ENCODE peak calls at places on chromosomes 3 and 15, in five cellular contexts. One of them, this sample, is unnamed.

GRCh38 chr3:153379516-153379915 is 217.5 kb downstream of the RAP2B start:
- DNase-seq in esophagus squamous epithelium: no peak
- DNase-seq in progenitor cell of endocrine pancreas: no peak
- DNase-seq in ovary: no peak
- DNase-seq in CD4-positive, alpha-beta T cell: no peak
- DNase-seq in this sample: no peak

GRCh38 chr3:72597756-72598195 is 250.5 kb downstream of the SHQ1 start:
- DNase-seq in esophagus squamous epithelium: no peak
- DNase-seq in progenitor cell of endocrine pancreas: no peak
- DNase-seq in ovary: no peak
- DNase-seq in CD4-positive, alpha-beta T cell: no peak
- DNase-seq in this sample: no peak

GRCh38 chr3:175749981-175750380 is 890.8 kb downstream of the NAALADL2 start:
- DNase-seq in esophagus squamous epithelium: no peak
- DNase-seq in progenitor cell of endocrine pancreas: no peak
- DNase-seq in ovary: no peak
- DNase-seq in CD4-positive, alpha-beta T cell: no peak
- DNase-seq in this sample: no peak

GRCh38 chr3:119343719-119344118 is 49.5 kb downstream of the ARHGAP31 start:
- DNase-seq in esophagus squamous epithelium: no peak
- DNase-seq in progenitor cell of endocrine pancreas: no peak
- DNase-seq in ovary: no peak
- DNase-seq in CD4-positive, alpha-beta T cell: no peak
- DNase-seq in this sample: no peak

GRCh38 chr15:58383876-58384275 is 47.9 kb upstream of the LIPC start:
- DNase-seq in esophagus squamous epithelium: no peak
- DNase-seq in progenitor cell of endocrine pancreas: no peak
- DNase-seq in ovary: no peak
- DNase-seq in CD4-positive, alpha-beta T cell: no peak
- DNase-seq in this sample: no peak

GRCh38 chr3:72489916-72490315 is 358.3 kb downstream of the SHQ1 start:
- DNase-seq in esophagus squamous epithelium: no peak
- DNase-seq in progenitor cell of endocrine pancreas: no peak
- DNase-seq in ovary: no peak
- DNase-seq in CD4-positive, alpha-beta T cell: no peak
- DNase-seq in this sample: no peak

GRCh38 chr3:156985689-156986088 is 159.5 kb downstream of the LEKR1 start:
- DNase-seq in esophagus squamous epithelium: no peak
- DNase-seq in progenitor cell of endocrine pancreas: no peak
- DNase-seq in ovary: no peak
- DNase-seq in CD4-positive, alpha-beta T cell: no peak
- DNase-seq in this sample: no peak

GRCh38 chr3:170387952-170388351 is 30.4 kb downstream of the SKIL start:
- DNase-seq in esophagus squamous epithelium: no peak
- DNase-seq in progenitor cell of endocrine pancreas: no peak
- DNase-seq in ovary: no peak
- DNase-seq in CD4-positive, alpha-beta T cell: no peak
- DNase-seq in this sample: no peak

GRCh38 chr3:134364061-134364935 is 9.9 kb downstream of the AMOTL2 start:
- DNase-seq in esophagus squamous epithelium: peak
- DNase-seq in progenitor cell of endocrine pancreas: peak
- DNase-seq in ovary: peak
- DNase-seq in CD4-positive, alpha-beta T cell: no peak
- DNase-seq in this sample: no peak

GRCh38 chr3:39148116-39149058 is 5.0 kb downstream of the CSRNP1 start:
- DNase-seq in esophagus squamous epithelium: no peak
- DNase-seq in progenitor cell of endocrine pancreas: no peak
- DNase-seq in ovary: no peak
- DNase-seq in CD4-positive, alpha-beta T cell: no peak
- DNase-seq in this sample: no peak

GRCh38 chr3:166190360-166190759 is 353.1 kb upstream of the BCHE start:
- DNase-seq in esophagus squamous epithelium: no peak
- DNase-seq in progenitor cell of endocrine pancreas: no peak
- DNase-seq in ovary: no peak
- DNase-seq in CD4-positive, alpha-beta T cell: no peak
- DNase-seq in this sample: no peak

GRCh38 chr3:50028336-50028735 is 60.4 kb upstream of the RBM5 start:
- DNase-seq in esophagus squamous epithelium: no peak
- DNase-seq in progenitor cell of endocrine pancreas: no peak
- DNase-seq in ovary: no peak
- DNase-seq in CD4-positive, alpha-beta T cell: no peak
- DNase-seq in this sample: no peak

GRCh38 chr3:173249457-173249856 is 108.4 kb upstream of the SPATA16 start:
- DNase-seq in esophagus squamous epithelium: no peak
- DNase-seq in progenitor cell of endocrine pancreas: no peak
- DNase-seq in ovary: no peak
- DNase-seq in CD4-positive, alpha-beta T cell: no peak
- DNase-seq in this sample: no peak
- TF ChIP-seq CTCF in esophagus squamous epithelium: no peak
- TF ChIP-seq CTCF in progenitor cell of endocrine pancreas: no peak
- TF ChIP-seq CTCF in ovary: no peak
- TF ChIP-seq CTCF in CD4-positive, alpha-beta T cell: no peak
- TF ChIP-seq CTCF in this sample: no peak

GRCh38 chr15:65008989-65009388 is 19.3 kb upstream of the SPG21 start:
- DNase-seq in esophagus squamous epithelium: no peak
- DNase-seq in progenitor cell of endocrine pancreas: no peak
- DNase-seq in ovary: no peak
- DNase-seq in CD4-positive, alpha-beta T cell: no peak
- DNase-seq in this sample: no peak
- TF ChIP-seq CTCF in esophagus squamous epithelium: no peak
- TF ChIP-seq CTCF in progenitor cell of endocrine pancreas: no peak
- TF ChIP-seq CTCF in ovary: no peak
- TF ChIP-seq CTCF in CD4-positive, alpha-beta T cell: no peak
- TF ChIP-seq CTCF in this sample: peak

DNA sequence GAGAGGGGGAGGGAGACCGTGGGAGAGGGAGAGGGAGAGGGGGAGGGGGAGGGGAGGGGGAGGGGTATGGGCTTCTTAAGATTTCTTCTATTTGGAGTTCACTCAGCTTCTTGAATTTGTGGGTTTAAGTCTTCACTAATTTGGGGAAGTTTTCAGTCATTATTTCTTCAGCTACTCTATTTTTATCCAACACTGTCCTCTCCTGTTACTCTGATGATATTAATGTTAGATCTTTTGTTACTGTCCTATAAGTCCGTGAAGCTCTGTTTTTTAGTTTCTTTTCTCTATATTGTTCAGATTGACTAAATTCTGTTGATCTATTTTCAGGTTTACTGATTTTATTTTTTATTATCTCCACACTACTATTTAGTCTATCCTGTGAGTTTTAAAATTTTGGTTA is 351.5 kb upstream of the TPM1 start:
- DNase-seq in esophagus squamous epithelium: no peak
- DNase-seq in progenitor cell of endocrine pancreas: no peak
- DNase-seq in ovary: no peak
- DNase-seq in CD4-positive, alpha-beta T cell: no peak
- DNase-seq in this sample: no peak
- TF ChIP-seq CTCF in esophagus squamous epithelium: no peak
- TF ChIP-seq CTCF in progenitor cell of endocrine pancreas: no peak
- TF ChIP-seq CTCF in ovary: no peak
- TF ChIP-seq CTCF in CD4-positive, alpha-beta T cell: no peak
- TF ChIP-seq CTCF in this sample: peak

GRCh38 chr3:43288366-43288765 is 2.0 kb downstream of the SNRK start:
- DNase-seq in esophagus squamous epithelium: no peak
- DNase-seq in progenitor cell of endocrine pancreas: no peak
- DNase-seq in ovary: no peak
- DNase-seq in CD4-positive, alpha-beta T cell: no peak
- DNase-seq in this sample: no peak

GRCh38 chr3:43287514-43287913 is 1.2 kb downstream of the SNRK start:
- DNase-seq in esophagus squamous epithelium: no peak
- DNase-seq in progenitor cell of endocrine pancreas: no peak
- DNase-seq in ovary: no peak
- DNase-seq in CD4-positive, alpha-beta T cell: no peak
- DNase-seq in this sample: no peak

GRCh38 chr3:43285644-43286043 is 696 bp upstream of the SNRK start:
- DNase-seq in esophagus squamous epithelium: no peak
- DNase-seq in progenitor cell of endocrine pancreas: no peak
- DNase-seq in ovary: peak
- DNase-seq in CD4-positive, alpha-beta T cell: no peak
- DNase-seq in this sample: no peak

GRCh38 chr3:43286886-43287301 is 554 bp downstream of the SNRK start:
- DNase-seq in esophagus squamous epithelium: no peak
- DNase-seq in progenitor cell of endocrine pancreas: peak
- DNase-seq in ovary: no peak
- DNase-seq in CD4-positive, alpha-beta T cell: no peak
- DNase-seq in this sample: no peak

DNA sequence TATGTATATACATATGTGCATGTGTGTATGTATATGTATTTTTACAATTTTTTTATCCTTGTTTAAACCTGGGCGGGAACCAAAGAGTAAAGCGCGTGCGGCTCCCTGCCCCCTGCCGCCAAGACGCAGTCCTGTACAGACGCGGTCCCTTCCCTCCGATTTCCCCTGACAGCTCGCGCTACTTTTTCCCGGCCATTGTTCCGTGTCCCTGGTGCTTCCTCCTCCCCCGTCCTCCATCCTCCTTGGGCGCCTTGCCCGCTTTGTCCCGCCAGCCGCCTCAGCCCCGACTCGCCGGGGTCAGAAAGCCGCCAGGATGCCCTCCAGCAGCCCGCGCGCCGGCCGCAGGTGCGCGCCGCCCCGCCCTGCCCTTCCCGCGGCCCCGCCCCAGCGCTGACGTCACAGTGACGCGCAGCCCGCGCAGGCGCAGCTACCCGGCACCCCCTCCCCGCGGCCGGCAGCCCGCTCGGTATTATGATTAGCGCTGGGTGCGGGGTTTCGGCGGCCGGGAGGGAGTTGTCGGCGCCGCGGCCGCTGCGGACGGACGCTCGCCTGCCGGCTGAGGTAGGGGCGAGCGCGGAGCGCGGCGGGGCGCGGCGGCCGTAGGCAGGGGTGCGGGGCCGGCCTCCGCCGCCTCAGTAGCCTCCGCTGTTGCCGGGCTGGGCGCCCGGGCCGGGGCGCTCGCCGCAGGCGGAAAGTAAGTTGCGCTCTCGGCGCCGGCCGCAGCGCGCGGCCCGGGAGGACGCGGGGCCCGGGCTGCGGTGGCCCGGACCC is at the start of gene SNRK:
- DNase-seq in esophagus squamous epithelium: peak
- DNase-seq in progenitor cell of endocrine pancreas: peak
- DNase-seq in ovary: peak
- DNase-seq in CD4-positive, alpha-beta T cell: peak
- DNase-seq in this sample: peak
- TF ChIP-seq CTCF in esophagus squamous epithelium: no peak
- TF ChIP-seq CTCF in progenitor cell of endocrine pancreas: peak
- TF ChIP-seq CTCF in ovary: no peak
- TF ChIP-seq CTCF in CD4-positive, alpha-beta T cell: peak
- TF ChIP-seq CTCF in this sample: peak

DNA sequence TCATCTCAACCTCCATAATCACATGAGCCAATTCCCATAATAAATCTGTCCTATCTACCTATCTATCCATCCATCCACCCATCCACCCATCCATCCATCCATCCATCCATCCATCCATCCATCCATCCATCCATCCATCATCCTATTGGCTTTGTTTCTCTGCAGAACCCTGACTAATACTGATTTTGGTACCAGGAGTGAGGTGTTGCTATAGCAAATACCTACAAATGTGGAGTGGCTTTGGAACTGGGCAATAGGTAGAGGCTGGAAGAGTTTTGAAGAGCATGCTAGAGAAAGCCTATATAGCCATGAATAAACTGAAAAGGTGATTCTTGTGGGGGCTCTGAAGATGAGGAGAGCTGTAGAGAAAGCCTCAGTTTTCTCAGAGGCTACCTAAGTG is 88.7 kb upstream of the ANKRD28 start:
- DNase-seq in esophagus squamous epithelium: no peak
- DNase-seq in progenitor cell of endocrine pancreas: no peak
- DNase-seq in ovary: no peak
- DNase-seq in CD4-positive, alpha-beta T cell: no peak
- DNase-seq in this sample: no peak
- TF ChIP-seq CTCF in esophagus squamous epithelium: no peak
- TF ChIP-seq CTCF in progenitor cell of endocrine pancreas: no peak
- TF ChIP-seq CTCF in ovary: no peak
- TF ChIP-seq CTCF in CD4-positive, alpha-beta T cell: no peak
- TF ChIP-seq CTCF in this sample: no peak

DNA sequence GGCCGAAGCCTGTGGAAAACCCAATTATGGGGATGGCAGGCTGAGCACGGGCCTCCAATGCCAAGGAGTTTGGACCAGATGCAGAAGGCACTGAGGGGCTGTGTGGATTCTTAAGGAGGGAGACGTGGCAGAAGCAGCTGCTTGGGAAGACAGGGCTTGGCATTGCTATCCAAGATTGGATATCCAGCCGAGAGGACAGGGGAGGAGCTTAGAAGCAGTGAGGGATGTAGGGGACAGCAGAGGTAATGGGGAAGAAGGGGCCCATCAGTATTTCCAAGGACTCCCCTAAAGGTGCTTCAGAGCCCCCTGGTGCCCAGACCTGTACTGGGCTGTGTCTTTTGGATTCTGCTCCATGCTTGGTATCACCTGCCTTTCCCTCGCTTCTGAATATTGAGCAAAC is 112.8 kb upstream of the TLE3 start:
- DNase-seq in esophagus squamous epithelium: no peak
- DNase-seq in progenitor cell of endocrine pancreas: no peak
- DNase-seq in ovary: no peak
- DNase-seq in CD4-positive, alpha-beta T cell: no peak
- DNase-seq in this sample: no peak
- TF ChIP-seq CTCF in esophagus squamous epithelium: no peak
- TF ChIP-seq CTCF in progenitor cell of endocrine pancreas: no peak
- TF ChIP-seq CTCF in ovary: no peak
- TF ChIP-seq CTCF in CD4-positive, alpha-beta T cell: no peak
- TF ChIP-seq CTCF in this sample: no peak